ENCODE peak calls at places on chromosomes 2 and 18, in nine cellular contexts. P, S, X, A, C, Q, B, V and O are unnamed samples.

GRCh38 chr2:75516378-75517122 is 44.2 kb downstream of the EVA1A start:
- DNase-seq in B (peak; percentile 62), A (no peak), Q (no peak), P (peak; percentile 44), V (no peak), C (no peak), S (no peak), X (no peak), O (no peak)

GRCh38 chr2:215782271-215782670 is 231.1 kb downstream of the MREG start:
- DNase-seq in S (no peak), C (no peak), P (no peak), B (no peak), V (no peak), X (no peak), Q (no peak), A (no peak), O (no peak)

GRCh38 chr2:109126501-109126860 is 2.5 kb upstream of the SH3RF3 start:
- DNase-seq in S (no peak), Q (no peak), V (no peak), B (no peak), C (no peak), A (peak; percentile 93), P (no peak), X (no peak), O (no peak)

GRCh38 chr18:46324556-46324955 is 220.4 kb downstream of the HAUS1 start:
- DNase-seq in X (no peak), S (peak; percentile 47), A (peak; percentile 71), Q (peak; percentile 38), P (no peak), B (no peak), V (peak; percentile 27), C (peak; percentile 25), O (no peak)

GRCh38 chr2:79200762-79201161 is 41.2 kb upstream of the REG3A start:
- DNase-seq in A (no peak), B (no peak), P (no peak), Q (no peak), C (no peak), S (no peak), V (no peak), X (no peak), O (no peak)

GRCh38 chr18:24322594-24323136 is 75.0 kb downstream of the OSBPL1A start:
- DNase-seq in V (no peak), P (no peak), B (no peak), S (no peak), C (no peak), A (peak; percentile 71), Q (no peak), X (no peak), O (no peak)

GRCh38 chr2:146893500-146894041 is 951.3 kb upstream of the ACVR2A start:
- DNase-seq in A (no peak), B (no peak), C (no peak), V (no peak), P (no peak), S (no peak), X (no peak), Q (no peak), O (no peak)

GRCh38 chr2:22634167-22634566 is 750.8 kb upstream of the KLHL29 start:
- DNase-seq in A (no peak), P (no peak), V (no peak), B (no peak), X (no peak), S (no peak), Q (no peak), C (no peak), O (no peak)

GRCh38 chr2:3751281-3751680 is 47.9 kb downstream of the DCDC2C start:
- DNase-seq in V (no peak), C (no peak), Q (no peak), A (no peak), P (no peak), S (no peak), X (no peak), B (no peak), O (no peak)

GRCh38 chr18:24447961-24448360 is 12.5 kb upstream of the HRH4 start:
- DNase-seq in Q (no peak), B (no peak), X (no peak), P (no peak), V (no peak), S (peak; percentile 28), A (no peak), C (no peak), O (no peak)

GRCh38 chr2:235384624-235385023 is 109.2 kb upstream of the AGAP1 start:
- DNase-seq in S (peak; percentile 94), X (no peak), P (no peak), B (no peak), C (no peak), V (no peak), A (no peak), Q (no peak), O (no peak)

GRCh38 chr2:179437430-179437829 is 172.8 kb upstream of the SESTD1 start:
- DNase-seq in S (no peak), A (no peak), X (no peak), V (no peak), Q (no peak), B (no peak), C (no peak), P (no peak), O (no peak)

GRCh38 chr2:88874063-88874657 is 182.7 kb downstream of the RPIA start:
- DNase-seq in C (peak; percentile 49), Q (peak; percentile 3), S (no peak), X (no peak), A (peak; percentile 58), P (peak; percentile 28), B (peak; percentile 56), V (peak; percentile 47), O (peak; percentile 35)

GRCh38 chr2:101518470-101519172 is 43.7 kb upstream of the RFX8 start:
- DNase-seq in S (peak; percentile 54), A (peak; percentile 58), V (peak; percentile 46), P (peak; percentile 51), B (peak; percentile 47), C (peak; percentile 36), Q (peak; percentile 25), X (no peak), O (peak; percentile 20)

GRCh38 chr2:55768991-55769390 is 75.3 kb upstream of the PNPT1 start:
- DNase-seq in S (no peak), X (no peak), B (no peak), C (no peak), A (peak; percentile 32), Q (no peak), V (no peak), P (no peak), O (no peak)

GRCh38 chr2:102342888-102343287 is 12.7 kb upstream of the IL18R1 start:
- DNase-seq in V (no peak), X (no peak), S (no peak), B (no peak), Q (no peak), P (no peak), C (no peak), A (peak; percentile 15), O (no peak)

GRCh38 chr18:2570772-2571199 is 519 bp downstream of the METTL4 start:
- DNase-seq in A (peak; percentile 78), X (peak; percentile 40), V (peak; percentile 53), B (no peak), Q (peak; percentile 5), P (peak; percentile 63), C (peak; percentile 78), S (peak; percentile 64), O (no peak)

GRCh38 chr2:72841462-72842125 is 15.8 kb upstream of the EXOC6B start:
- DNase-seq in A (no peak), B (no peak), Q (peak; percentile 17), X (no peak), V (no peak), S (no peak), P (no peak), C (no peak), O (no peak)

GRCh38 chr18:3119401-3120323 is 100.1 kb downstream of the MYOM1 start:
- DNase-seq in S (no peak), Q (no peak), P (no peak), V (no peak), C (no peak), B (no peak), A (no peak), X (no peak), O (no peak)

GRCh38 chr2:157611726-157612125 is 16.9 kb downstream of the ACVR1C start:
- DNase-seq in A (no peak), V (no peak), S (no peak), C (no peak), Q (no peak), P (no peak), B (no peak), X (no peak), O (no peak)

GRCh38 chr2:212990697-212991096 is 160.7 kb downstream of the IKZF2 start:
- DNase-seq in B (no peak), S (no peak), Q (no peak), C (no peak), V (no peak), X (no peak), A (peak; percentile 42), P (no peak), O (no peak)

GRCh38 chr2:71675296-71675695 is 221.9 kb downstream of the DYSF start:
- DNase-seq in V (no peak), B (no peak), Q (no peak), X (no peak), A (no peak), C (no peak), P (peak; percentile 44), S (no peak), O (no peak)

GRCh38 chr2:69601179-69601612 is 42.3 kb downstream of the AAK1 start:
- DNase-seq in X (no peak), A (peak; percentile 93), V (no peak), P (no peak), B (no peak), C (peak; percentile 80), S (no peak), Q (no peak), O (no peak)

GRCh38 chr2:138779451-138780440 is at the start of gene NXPH2:
- DNase-seq in V (peak; percentile 19), P (no peak), Q (no peak), C (no peak), B (no peak), A (no peak), S (no peak), X (no peak), O (no peak)

GRCh38 chr2:84297155-84297554 is 161.9 kb downstream of the SUCLG1 start:
- DNase-seq in V (no peak), Q (no peak), S (no peak), A (no peak), P (no peak), C (no peak), X (no peak), B (no peak), O (no peak)

GRCh38 chr2:47386551-47386950 is 16.4 kb upstream of the MSH2 start:
- DNase-seq in Q (no peak), P (no peak), S (no peak), V (no peak), B (no peak), A (no peak), X (no peak), C (no peak), O (no peak)

GRCh38 chr2:200703132-200703925 is 108.4 kb upstream of the BZW1 start:
- DNase-seq in X (no peak), A (peak; percentile 73), Q (peak; percentile 48), S (peak; percentile 72), B (no peak), P (peak; percentile 25), C (no peak), V (peak; percentile 25), O (peak; percentile 26)

GRCh38 chr2:75481041-75481836 is 79.5 kb downstream of the EVA1A start:
- DNase-seq in Q (no peak), P (no peak), X (no peak), B (peak; percentile 78), V (peak; percentile 35), A (peak; percentile 43), C (no peak), S (no peak), O (no peak)

GRCh38 chr18:295756-296155 is 27.9 kb upstream of the THOC1 start:
- DNase-seq in B (no peak), A (peak; percentile 25), C (no peak), V (no peak), X (no peak), P (no peak), Q (no peak), S (no peak), O (no peak)

GRCh38 chr2:73050011-73050617 is 21.4 kb downstream of the SFXN5 start:
- DNase-seq in S (no peak), B (no peak), A (peak; percentile 59), C (no peak), V (no peak), P (no peak), Q (no peak), X (no peak), O (no peak)

GRCh38 chr18:78621141-78621540 is 358.5 kb upstream of the SALL3 start:
- DNase-seq in C (no peak), V (no peak), A (no peak), P (no peak), Q (no peak), S (no peak), X (no peak), B (no peak), O (no peak)